ENCODE peak calls at places on chromosomes 2 and 18, in ten cellular contexts. One of them, this sample, is unnamed.

GRCh38 chr2:206354129-206354528 is 79.7 kb downstream of the ZDBF2 start:
- DNase-seq in psoas muscle: no peak
- DNase-seq in fibroblast of lung: no peak
- DNase-seq in brain microvascular endothelial cell: no peak
- DNase-seq in A549: no peak
- DNase-seq in stomach: no peak
- DNase-seq in mucosa of descending colon: no peak
- DNase-seq in astrocyte: no peak
- DNase-seq in RWPE1: no peak
- DNase-seq in neural progenitor cell: no peak
- DNase-seq in this sample: no peak

GRCh38 chr18:35432565-35433001 is 55.4 kb upstream of the ZNF396 start:
- DNase-seq in psoas muscle: no peak
- DNase-seq in fibroblast of lung: no peak
- DNase-seq in brain microvascular endothelial cell: no peak
- DNase-seq in A549: no peak
- DNase-seq in stomach: no peak
- DNase-seq in mucosa of descending colon: no peak
- DNase-seq in astrocyte: peak
- DNase-seq in RWPE1: no peak
- DNase-seq in neural progenitor cell: no peak
- DNase-seq in this sample: no peak

GRCh38 chr2:27753744-27754588 is 17.6 kb upstream of the MRPL33 start:
- DNase-seq in psoas muscle: peak
- DNase-seq in fibroblast of lung: peak
- DNase-seq in brain microvascular endothelial cell: peak
- DNase-seq in A549: peak
- DNase-seq in stomach: peak
- DNase-seq in mucosa of descending colon: peak
- DNase-seq in astrocyte: peak
- DNase-seq in RWPE1: peak
- DNase-seq in neural progenitor cell: peak
- DNase-seq in this sample: no peak

GRCh38 chr2:45199973-45200372 is 190.7 kb upstream of the SIX2 start:
- DNase-seq in psoas muscle: no peak
- DNase-seq in fibroblast of lung: no peak
- DNase-seq in brain microvascular endothelial cell: peak
- DNase-seq in A549: no peak
- DNase-seq in stomach: no peak
- DNase-seq in mucosa of descending colon: no peak
- DNase-seq in astrocyte: peak
- DNase-seq in RWPE1: no peak
- DNase-seq in neural progenitor cell: peak
- DNase-seq in this sample: peak

GRCh38 chr2:19059076-19059475 is 299.3 kb downstream of the OSR1 start:
- DNase-seq in psoas muscle: no peak
- DNase-seq in fibroblast of lung: no peak
- DNase-seq in brain microvascular endothelial cell: no peak
- DNase-seq in A549: no peak
- DNase-seq in stomach: no peak
- DNase-seq in mucosa of descending colon: no peak
- DNase-seq in astrocyte: no peak
- DNase-seq in RWPE1: peak
- DNase-seq in neural progenitor cell: peak
- DNase-seq in this sample: peak

GRCh38 chr2:56047136-56047535 is 123.6 kb upstream of the EFEMP1 start:
- DNase-seq in psoas muscle: no peak
- DNase-seq in fibroblast of lung: no peak
- DNase-seq in brain microvascular endothelial cell: no peak
- DNase-seq in A549: no peak
- DNase-seq in stomach: no peak
- DNase-seq in mucosa of descending colon: no peak
- DNase-seq in astrocyte: no peak
- DNase-seq in RWPE1: no peak
- DNase-seq in neural progenitor cell: no peak
- DNase-seq in this sample: no peak

GRCh38 chr2:15811367-15811766 is 129.0 kb upstream of the MYCN start:
- DNase-seq in psoas muscle: no peak
- DNase-seq in fibroblast of lung: no peak
- DNase-seq in brain microvascular endothelial cell: no peak
- DNase-seq in A549: no peak
- DNase-seq in stomach: no peak
- DNase-seq in mucosa of descending colon: no peak
- DNase-seq in astrocyte: no peak
- DNase-seq in RWPE1: no peak
- DNase-seq in neural progenitor cell: peak
- DNase-seq in this sample: no peak

GRCh38 chr2:181218271-181218935 is 238.0 kb downstream of the UBE2E3 start:
- DNase-seq in psoas muscle: no peak
- DNase-seq in fibroblast of lung: no peak
- DNase-seq in brain microvascular endothelial cell: no peak
- DNase-seq in A549: no peak
- DNase-seq in stomach: no peak
- DNase-seq in mucosa of descending colon: no peak
- DNase-seq in astrocyte: no peak
- DNase-seq in RWPE1: no peak
- DNase-seq in neural progenitor cell: peak
- DNase-seq in this sample: no peak

GRCh38 chr18:56648307-56648706 is 2.9 kb upstream of the WDR7 start:
- DNase-seq in psoas muscle: no peak
- DNase-seq in fibroblast of lung: no peak
- DNase-seq in brain microvascular endothelial cell: no peak
- DNase-seq in A549: no peak
- DNase-seq in stomach: no peak
- DNase-seq in mucosa of descending colon: no peak
- DNase-seq in astrocyte: no peak
- DNase-seq in RWPE1: no peak
- DNase-seq in neural progenitor cell: no peak
- DNase-seq in this sample: no peak

GRCh38 chr18:56651771-56652092 is 573 bp downstream of the WDR7 start:
- DNase-seq in psoas muscle: no peak
- DNase-seq in fibroblast of lung: no peak
- DNase-seq in brain microvascular endothelial cell: no peak
- DNase-seq in A549: no peak
- DNase-seq in stomach: no peak
- DNase-seq in mucosa of descending colon: no peak
- DNase-seq in astrocyte: no peak
- DNase-seq in RWPE1: no peak
- DNase-seq in neural progenitor cell: no peak
- DNase-seq in this sample: no peak

GRCh38 chr18:56652802-56653201 is 1.6 kb downstream of the WDR7 start:
- DNase-seq in psoas muscle: no peak
- DNase-seq in fibroblast of lung: no peak
- DNase-seq in brain microvascular endothelial cell: no peak
- DNase-seq in A549: no peak
- DNase-seq in stomach: no peak
- DNase-seq in mucosa of descending colon: no peak
- DNase-seq in astrocyte: no peak
- DNase-seq in RWPE1: no peak
- DNase-seq in neural progenitor cell: no peak
- DNase-seq in this sample: no peak

GRCh38 chr18:56650056-56650455 is 1.1 kb upstream of the WDR7 start:
- DNase-seq in psoas muscle: no peak
- DNase-seq in fibroblast of lung: peak
- DNase-seq in brain microvascular endothelial cell: no peak
- DNase-seq in A549: no peak
- DNase-seq in stomach: no peak
- DNase-seq in mucosa of descending colon: no peak
- DNase-seq in astrocyte: no peak
- DNase-seq in RWPE1: no peak
- DNase-seq in neural progenitor cell: no peak
- DNase-seq in this sample: no peak

DNA sequence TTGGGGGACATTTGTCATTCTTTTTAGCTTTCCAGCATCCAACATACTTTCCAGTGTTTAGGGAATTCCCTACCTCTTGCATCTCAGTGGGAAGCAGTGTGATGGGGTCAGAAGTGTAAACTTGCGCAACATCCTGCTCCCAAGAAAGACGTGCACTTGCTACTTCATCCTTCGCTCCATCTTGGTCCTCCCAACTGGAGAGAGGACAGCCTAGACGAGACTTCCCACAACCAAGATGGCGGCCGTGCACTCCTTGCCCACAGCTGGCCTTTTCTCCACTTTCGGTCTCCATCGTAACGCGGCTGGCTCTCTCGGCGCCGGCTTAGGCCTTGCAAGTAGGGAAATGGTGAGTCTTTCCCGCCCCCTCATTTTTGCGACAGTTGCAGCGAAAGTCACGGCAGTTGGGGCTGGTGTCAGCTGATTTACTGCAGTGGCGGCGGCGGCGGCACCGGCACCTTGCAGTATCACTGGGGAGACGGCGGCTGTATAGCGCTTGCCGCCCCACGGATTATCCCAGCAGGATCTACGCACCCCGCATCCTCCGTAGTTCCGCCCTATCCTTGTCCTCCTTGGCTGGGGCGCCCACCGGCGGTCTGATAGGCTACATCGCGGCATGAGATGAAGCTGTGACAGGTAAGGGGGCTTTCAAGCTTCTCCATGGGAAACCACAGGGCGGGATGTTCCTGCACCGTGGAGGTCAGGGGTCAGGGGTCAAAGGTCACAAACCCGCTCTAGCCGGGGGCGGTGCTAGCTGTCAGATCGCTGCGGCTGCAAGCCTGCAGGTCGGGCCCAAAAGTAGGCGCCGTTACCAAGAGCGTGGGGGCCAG is at the start of gene WDR7:
- DNase-seq in psoas muscle: peak
- DNase-seq in fibroblast of lung: peak
- DNase-seq in brain microvascular endothelial cell: peak
- DNase-seq in A549: peak
- DNase-seq in stomach: peak
- DNase-seq in mucosa of descending colon: peak
- DNase-seq in astrocyte: peak
- DNase-seq in RWPE1: peak
- DNase-seq in neural progenitor cell: peak
- DNase-seq in this sample: peak
- TF ChIP-seq CTCF in psoas muscle: no peak
- TF ChIP-seq CTCF in fibroblast of lung: no peak
- TF ChIP-seq CTCF in brain microvascular endothelial cell: peak
- TF ChIP-seq CTCF in A549: no peak
- TF ChIP-seq CTCF in stomach: no peak
- TF ChIP-seq CTCF in mucosa of descending colon: no peak
- TF ChIP-seq CTCF in astrocyte: no peak
- TF ChIP-seq CTCF in RWPE1: no peak
- TF ChIP-seq CTCF in neural progenitor cell: no peak
- TF ChIP-seq CTCF in this sample: no peak

DNA sequence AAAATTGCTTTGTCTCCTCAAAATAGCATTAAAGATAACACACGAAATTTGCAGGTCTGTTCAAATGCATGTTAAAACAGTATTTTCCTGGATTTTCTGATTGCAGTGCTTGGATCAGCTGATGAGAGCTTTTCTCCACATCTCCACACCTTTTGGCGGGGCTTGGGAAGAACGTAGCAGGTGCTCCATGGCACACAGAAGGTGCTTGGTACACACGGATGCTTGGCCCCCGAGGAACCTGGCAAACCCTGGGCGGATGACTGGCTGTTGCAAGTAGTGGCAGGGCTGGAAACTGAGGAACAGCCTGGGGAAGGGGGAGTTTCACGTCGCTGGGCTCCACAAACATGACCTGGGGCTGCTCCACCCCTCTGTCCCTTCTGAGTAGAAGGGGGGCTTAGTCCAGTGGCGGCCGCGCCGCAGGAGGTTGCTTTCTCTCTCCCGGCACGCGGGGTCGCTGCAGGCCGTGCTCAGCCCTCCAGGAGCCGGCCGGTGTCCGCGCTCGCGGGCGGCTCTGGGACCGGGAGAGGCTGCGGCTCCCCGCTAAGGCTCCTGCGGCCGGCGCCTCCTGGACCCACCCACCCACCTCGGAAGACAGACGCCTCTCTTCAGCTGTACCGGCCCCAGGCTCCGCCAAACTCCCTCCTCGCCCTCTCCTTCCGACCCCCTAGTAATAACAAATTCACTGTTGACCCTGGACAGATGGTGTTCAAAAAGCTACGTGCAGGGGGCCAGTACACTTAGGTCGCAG is 69.3 kb downstream of the MARCO start:
- DNase-seq in psoas muscle: peak
- DNase-seq in fibroblast of lung: peak
- DNase-seq in brain microvascular endothelial cell: peak
- DNase-seq in A549: peak
- DNase-seq in stomach: peak
- DNase-seq in mucosa of descending colon: peak
- DNase-seq in astrocyte: peak
- DNase-seq in RWPE1: peak
- DNase-seq in neural progenitor cell: peak
- DNase-seq in this sample: no peak
- TF ChIP-seq CTCF in psoas muscle: peak
- TF ChIP-seq CTCF in fibroblast of lung: peak
- TF ChIP-seq CTCF in brain microvascular endothelial cell: peak
- TF ChIP-seq CTCF in A549: peak
- TF ChIP-seq CTCF in stomach: no peak
- TF ChIP-seq CTCF in mucosa of descending colon: peak
- TF ChIP-seq CTCF in astrocyte: peak
- TF ChIP-seq CTCF in RWPE1: peak
- TF ChIP-seq CTCF in neural progenitor cell: peak
- TF ChIP-seq CTCF in this sample: peak

DNA sequence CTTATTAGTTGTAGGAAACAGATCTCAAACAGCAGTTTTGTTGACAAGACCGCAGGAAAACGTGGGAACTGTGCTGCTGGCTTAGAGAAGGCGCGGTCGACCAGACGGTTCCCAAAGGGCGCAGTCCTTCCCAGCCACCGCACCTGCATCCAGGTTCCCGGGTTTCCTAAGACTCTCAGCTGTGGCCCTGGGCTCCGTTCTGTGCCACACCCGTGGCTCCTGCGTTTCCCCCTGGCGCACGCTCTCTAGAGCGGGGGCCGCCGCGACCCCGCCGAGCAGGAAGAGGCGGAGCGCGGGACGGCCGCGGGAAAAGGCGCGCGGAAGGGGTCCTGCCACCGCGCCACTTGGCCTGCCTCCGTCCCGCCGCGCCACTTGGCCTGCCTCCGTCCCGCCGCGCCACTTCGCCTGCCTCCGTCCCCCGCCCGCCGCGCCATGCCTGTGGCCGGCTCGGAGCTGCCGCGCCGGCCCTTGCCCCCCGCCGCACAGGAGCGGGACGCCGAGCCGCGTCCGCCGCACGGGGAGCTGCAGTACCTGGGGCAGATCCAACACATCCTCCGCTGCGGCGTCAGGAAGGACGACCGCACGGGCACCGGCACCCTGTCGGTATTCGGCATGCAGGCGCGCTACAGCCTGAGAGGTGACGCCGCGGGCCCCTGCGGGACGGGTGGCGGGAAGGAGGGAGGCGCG is at the start of gene TYMS:
- DNase-seq in psoas muscle: peak
- DNase-seq in fibroblast of lung: peak
- DNase-seq in brain microvascular endothelial cell: peak
- DNase-seq in A549: peak
- DNase-seq in stomach: peak
- DNase-seq in mucosa of descending colon: peak
- DNase-seq in astrocyte: peak
- DNase-seq in RWPE1: peak
- DNase-seq in neural progenitor cell: peak
- DNase-seq in this sample: peak
- TF ChIP-seq CTCF in psoas muscle: no peak
- TF ChIP-seq CTCF in fibroblast of lung: no peak
- TF ChIP-seq CTCF in brain microvascular endothelial cell: peak
- TF ChIP-seq CTCF in A549: no peak
- TF ChIP-seq CTCF in stomach: no peak
- TF ChIP-seq CTCF in mucosa of descending colon: no peak
- TF ChIP-seq CTCF in astrocyte: no peak
- TF ChIP-seq CTCF in RWPE1: no peak
- TF ChIP-seq CTCF in neural progenitor cell: peak
- TF ChIP-seq CTCF in this sample: peak

GRCh38 chr18:58772161-58772560 is 92.5 kb upstream of the ZNF532 start:
- DNase-seq in psoas muscle: no peak
- DNase-seq in fibroblast of lung: no peak
- DNase-seq in brain microvascular endothelial cell: no peak
- DNase-seq in A549: no peak
- DNase-seq in stomach: no peak
- DNase-seq in mucosa of descending colon: no peak
- DNase-seq in astrocyte: no peak
- DNase-seq in RWPE1: no peak
- DNase-seq in neural progenitor cell: no peak
- DNase-seq in this sample: no peak

GRCh38 chr18:58766164-58766563 is 94.9 kb downstream of the MALT1 start:
- DNase-seq in psoas muscle: no peak
- DNase-seq in fibroblast of lung: no peak
- DNase-seq in brain microvascular endothelial cell: no peak
- DNase-seq in A549: no peak
- DNase-seq in stomach: no peak
- DNase-seq in mucosa of descending colon: no peak
- DNase-seq in astrocyte: no peak
- DNase-seq in RWPE1: no peak
- DNase-seq in neural progenitor cell: no peak
- DNase-seq in this sample: no peak

GRCh38 chr18:58769321-58769720 is 95.4 kb upstream of the ZNF532 start:
- DNase-seq in psoas muscle: no peak
- DNase-seq in fibroblast of lung: no peak
- DNase-seq in brain microvascular endothelial cell: no peak
- DNase-seq in A549: no peak
- DNase-seq in stomach: no peak
- DNase-seq in mucosa of descending colon: no peak
- DNase-seq in astrocyte: no peak
- DNase-seq in RWPE1: no peak
- DNase-seq in neural progenitor cell: no peak
- DNase-seq in this sample: peak

GRCh38 chr18:58762781-58763171 is 91.5 kb downstream of the MALT1 start:
- DNase-seq in psoas muscle: no peak
- DNase-seq in fibroblast of lung: no peak
- DNase-seq in brain microvascular endothelial cell: no peak
- DNase-seq in A549: no peak
- DNase-seq in stomach: no peak
- DNase-seq in mucosa of descending colon: no peak
- DNase-seq in astrocyte: no peak
- DNase-seq in RWPE1: no peak
- DNase-seq in neural progenitor cell: no peak
- DNase-seq in this sample: no peak

DNA sequence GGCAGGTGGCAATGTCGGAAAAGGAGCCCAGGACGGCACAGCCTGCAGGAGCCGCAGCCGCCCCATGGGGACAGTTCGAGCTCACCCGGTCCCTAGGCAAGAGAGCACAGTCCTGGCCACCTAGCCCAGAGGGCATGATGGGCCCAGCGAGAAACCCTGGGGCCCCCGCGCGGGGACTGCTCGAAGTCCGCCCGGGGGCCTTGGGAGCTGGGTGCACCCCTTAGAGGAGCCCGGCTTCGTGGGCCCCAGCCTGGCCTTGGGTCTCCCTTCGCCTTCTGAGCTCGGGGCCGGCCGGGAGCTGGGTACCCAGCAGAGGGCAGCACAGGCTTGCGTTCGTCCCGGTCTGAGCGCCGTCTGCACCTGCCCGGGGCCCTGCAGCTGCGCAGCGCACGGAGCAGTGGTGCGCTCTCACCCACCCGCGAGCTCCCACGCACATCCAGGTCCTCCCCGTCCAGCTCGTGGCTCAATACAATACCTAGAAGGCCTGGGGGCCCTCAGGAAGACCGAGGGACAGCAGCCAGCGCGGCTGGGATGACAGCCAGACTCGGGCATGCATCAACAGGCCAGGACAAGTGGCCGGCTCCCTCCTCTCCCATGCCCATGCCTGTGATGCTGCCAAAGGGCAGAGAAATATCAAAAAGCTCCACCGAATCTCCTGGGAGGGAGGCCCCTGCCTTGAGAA is 96.2 kb upstream of the ZNF532 start:
- DNase-seq in psoas muscle: peak
- DNase-seq in fibroblast of lung: peak
- DNase-seq in brain microvascular endothelial cell: no peak
- DNase-seq in A549: peak
- DNase-seq in stomach: peak
- DNase-seq in mucosa of descending colon: peak
- DNase-seq in astrocyte: no peak
- DNase-seq in RWPE1: peak
- DNase-seq in neural progenitor cell: peak
- DNase-seq in this sample: peak
- TF ChIP-seq CTCF in psoas muscle: peak
- TF ChIP-seq CTCF in fibroblast of lung: peak
- TF ChIP-seq CTCF in brain microvascular endothelial cell: peak
- TF ChIP-seq CTCF in A549: peak
- TF ChIP-seq CTCF in stomach: no peak
- TF ChIP-seq CTCF in mucosa of descending colon: peak
- TF ChIP-seq CTCF in astrocyte: peak
- TF ChIP-seq CTCF in RWPE1: peak
- TF ChIP-seq CTCF in neural progenitor cell: peak
- TF ChIP-seq CTCF in this sample: peak

This sample was measured in foreskin keratinocyte.